ENCODE peak calls at places on chromosomes 12 and 14, in four cellular contexts. C, X, U and E are unnamed samples.

GRCh38 chr12:24363177-24363754 is 413.8 kb upstream of the SOX5 start:
- DNase-seq in C (no peak), X (no peak), U (no peak), E (peak; percentile 35)

GRCh38 chr12:31440134-31440533 is 114.2 kb upstream of the SINHCAF start:
- DNase-seq in C (no peak), X (no peak), U (no peak), E (no peak)

GRCh38 chr12:92341333-92341691 is 195.7 kb upstream of the BTG1 start:
- DNase-seq in C (peak; percentile 93), X (no peak), U (no peak), E (peak; percentile 24)

GRCh38 chr14:77141592-77142288 is at the start of gene ZDHHC22:
- DNase-seq in C (no peak), X (no peak), U (no peak), E (no peak)

GRCh38 chr12:55728185-55728931 is 451 bp downstream of the CD63 start:
- DNase-seq in C (no peak), X (peak; percentile 53), U (peak; percentile 20), E (peak; percentile 62)

GRCh38 chr12:77995436-77996167 is 164.9 kb downstream of the NAV3 start:
- DNase-seq in C (peak; percentile 88), X (no peak), U (no peak), E (peak; percentile 59)

GRCh38 chr12:42985506-42985905 is 396.0 kb upstream of the PRICKLE1 start:
- DNase-seq in C (no peak), X (no peak), U (no peak), E (no peak)

GRCh38 chr12:26113853-26114719 is 10.8 kb downstream of the BHLHE41 start:
- DNase-seq in C (peak; percentile 84), X (peak; percentile 97), U (peak; percentile 66), E (peak; percentile 84)

GRCh38 chr12:6450869-6451347 is 934 bp upstream of the TAPBPL start:
- DNase-seq in C (no peak), X (no peak), U (no peak), E (no peak)

GRCh38 chr12:89927226-89927698 is 218.6 kb upstream of the ATP2B1 start:
- DNase-seq in C (no peak), X (peak; percentile 65), U (no peak), E (no peak)

GRCh38 chr14:95490727-95491451 is 25.6 kb downstream of the SYNE3 start:
- DNase-seq in C (peak; percentile 71), X (no peak), U (no peak), E (no peak)

GRCh38 chr14:55588259-55588699 is 8.3 kb downstream of the KTN1 start:
- DNase-seq in C (no peak), X (no peak), U (no peak), E (no peak)

GRCh38 chr12:92912052-92912451 is 17.0 kb downstream of the EEA1 start:
- DNase-seq in C (peak; percentile 98), X (no peak), U (no peak), E (peak; percentile 86)

GRCh38 chr12:65990592-65990991 is 140.0 kb downstream of the LLPH start:
- DNase-seq in C (no peak), X (no peak), U (no peak), E (no peak)

GRCh38 chr12:118190266-118190665 is 54.3 kb downstream of the PEBP1 start:
- DNase-seq in C (no peak), X (no peak), U (no peak), E (no peak)

GRCh38 chr12:106897082-106897481 is 58.6 kb upstream of the TMEM263 start:
- DNase-seq in C (no peak), X (no peak), U (no peak), E (peak; percentile 41)
- TF ChIP-seq CTCF in C (peak; percentile 33), X (no peak), U (no peak), E (no peak)

DNA sequence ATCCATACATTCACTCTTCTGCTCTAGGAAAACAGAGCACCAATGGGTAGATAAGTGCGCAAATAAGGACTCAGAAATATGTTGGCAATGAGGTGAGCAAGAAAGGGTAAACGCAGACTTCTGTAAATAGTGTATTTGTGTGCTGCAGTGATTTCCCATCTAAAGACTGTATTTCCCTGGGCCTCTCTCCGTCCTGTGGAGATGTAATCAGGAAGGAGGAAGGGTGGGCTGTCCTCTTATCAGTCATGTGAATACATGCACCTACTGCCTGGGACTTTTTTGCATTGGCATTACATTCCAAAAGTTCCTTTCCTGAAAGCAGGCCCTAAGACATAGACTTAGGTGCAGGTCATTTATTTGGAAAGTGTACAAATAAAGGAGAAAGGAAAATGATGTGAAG is 114.5 kb downstream of the OTOGL start:
- DNase-seq in C (no peak), X (no peak), U (no peak), E (no peak)
- TF ChIP-seq CTCF in C (no peak), X (no peak), U (no peak), E (no peak)

GRCh38 chr12:131452444-131452860 is 258.4 kb upstream of the SFSWAP start:
- DNase-seq in C (no peak), X (no peak), U (peak; percentile 15), E (peak; percentile 64)
- TF ChIP-seq CTCF in C (peak; percentile 42), X (no peak), U (peak; percentile 25), E (peak; percentile 59)

DNA sequence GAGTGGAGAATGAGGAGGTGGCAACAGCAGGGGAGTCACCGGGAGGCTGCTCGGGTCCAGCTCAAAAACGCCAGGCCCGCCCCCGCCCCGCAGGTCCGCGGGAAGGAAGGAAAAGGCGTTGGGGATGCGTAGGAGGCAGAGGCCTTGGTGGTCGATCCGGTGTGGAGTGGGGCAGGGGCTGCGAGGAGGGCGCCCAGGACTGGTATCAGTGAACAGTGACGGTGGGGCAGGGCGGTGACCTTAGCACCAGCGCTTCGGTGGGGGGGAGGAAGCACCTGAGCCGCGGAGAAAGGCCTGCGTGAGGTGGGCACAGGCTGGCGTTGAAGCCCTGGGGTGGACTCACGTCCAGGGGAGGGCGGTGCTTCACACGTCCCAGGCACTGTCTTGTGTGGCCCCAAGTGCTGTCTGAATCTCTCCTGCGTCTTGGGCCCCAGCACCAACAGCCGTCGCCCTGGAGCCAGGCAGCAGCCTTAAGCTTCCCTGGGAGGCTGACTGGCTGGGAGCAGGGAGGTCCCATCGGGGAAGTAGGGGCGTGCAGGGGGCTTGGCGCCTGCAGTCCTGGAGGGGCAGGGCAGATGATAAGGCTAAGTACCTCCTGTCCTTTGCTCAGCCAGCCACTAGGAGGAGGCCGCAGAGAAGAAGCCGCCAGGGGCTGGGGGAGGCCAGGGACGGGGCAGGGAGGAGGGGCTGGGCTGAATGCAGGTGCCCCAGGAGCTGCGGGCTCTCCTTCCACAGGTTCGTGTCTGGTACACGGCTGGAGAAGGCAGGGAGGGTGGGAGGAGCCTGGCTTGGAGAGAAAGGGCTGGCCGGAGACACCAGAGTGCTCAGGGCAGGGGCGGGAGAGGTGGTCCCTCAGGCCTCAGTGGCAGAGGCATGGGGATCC is 26.5 kb downstream of the ZBTB42 start:
- DNase-seq in C (peak; percentile 26), X (peak; percentile 89), U (peak; percentile 56), E (no peak)
- TF ChIP-seq CTCF in C (peak; percentile 53), X (peak; percentile 70), U (peak; percentile 55), E (peak; percentile 43)

GRCh38 chr14:36241183-36241582 is 64.7 kb upstream of the PTCSC3 start:
- DNase-seq in C (no peak), X (no peak), U (no peak), E (no peak)
- TF ChIP-seq CTCF in C (peak; percentile 54), X (no peak), U (no peak), E (no peak)